ENCODE peak calls at places on chromosomes 4 and X, in five cellular contexts. H is DND-41, K is IMR-90, P is PC-3, B is fibroblast of lung. J is an unnamed sample.

GRCh38 chr4:99362768-99363167 is 10.2 kb upstream of the ADH1C start:
- DNase-seq in B (no peak), H (no peak), P (no peak), K (no peak), J (no peak)

GRCh38 chrX:67610282-67610681 is 66.5 kb downstream of the AR start:
- DNase-seq in H (no peak), K (no peak), B (no peak), P (no peak), J (no peak)

GRCh38 chr4:132709024-132709423 is 440.1 kb upstream of the PCDH10 start:
- DNase-seq in B (no peak), P (peak; percentile 35), K (no peak), H (no peak), J (peak; percentile 6)

GRCh38 chrX:53086464-53086863 is 4.3 kb downstream of the TSPYL2 start:
- DNase-seq in B (no peak), H (no peak), P (no peak), K (no peak), J (no peak)

GRCh38 chr4:159946983-159947645 is 844.2 kb downstream of the RAPGEF2 start:
- DNase-seq in K (peak; percentile 45), B (peak; percentile 62), H (no peak), P (peak; percentile 72), J (peak; percentile 82)

GRCh38 chr4:151678048-151678853 is 82.6 kb downstream of the GATB start:
- DNase-seq in P (no peak), K (no peak), B (no peak), H (no peak), J (no peak)

GRCh38 chr4:570754-571153 is 5.3 kb downstream of the TMEM271 start:
- DNase-seq in H (no peak), B (no peak), K (no peak), P (no peak), J (no peak)

GRCh38 chr4:168868044-168868855 is 141.8 kb downstream of the CBR4 start:
- DNase-seq in B (peak; percentile 96), K (peak; percentile 95), H (no peak), P (peak; percentile 23), J (peak; percentile 79)

GRCh38 chrX:12567857-12568256 is 223.4 kb upstream of the PRPS2 start:
- DNase-seq in B (no peak), P (peak; percentile 50), H (peak; percentile 4), K (peak; percentile 13), J (peak; percentile 46)

GRCh38 chr4:91829531-91829930 is 474.2 kb upstream of the GRID2 start:
- DNase-seq in B (peak; percentile 32), K (no peak), H (no peak), P (peak; percentile 67), J (peak; percentile 30)

DNA sequence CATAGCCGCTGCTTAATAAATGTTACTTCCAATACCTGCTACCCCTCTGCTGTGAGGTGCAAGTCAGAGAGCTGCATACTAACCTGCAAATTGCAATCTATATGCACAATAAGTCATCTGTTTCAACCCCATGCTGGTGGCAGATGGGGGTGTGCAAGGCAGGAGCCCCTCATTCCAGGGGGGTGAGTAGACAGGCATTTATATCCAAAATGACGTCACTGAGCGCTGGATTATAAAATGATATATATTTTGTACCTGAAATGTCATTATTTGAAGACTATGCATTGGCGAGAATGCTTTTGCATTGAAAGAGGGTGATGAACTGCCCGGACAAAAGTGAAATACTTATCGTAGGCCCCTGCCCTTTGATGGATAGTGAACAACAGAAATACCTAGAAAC is 24.7 kb downstream of the RBMX2 start:
- DNase-seq in P (no peak), H (no peak), B (no peak), K (no peak), J (no peak)
- H3K9ac ChIP-seq in P (no peak overlapping the region), H (no peak overlapping the region), B (no peak overlapping the region), K (no peak overlapping the region), J (no peak overlapping the region)

DNA sequence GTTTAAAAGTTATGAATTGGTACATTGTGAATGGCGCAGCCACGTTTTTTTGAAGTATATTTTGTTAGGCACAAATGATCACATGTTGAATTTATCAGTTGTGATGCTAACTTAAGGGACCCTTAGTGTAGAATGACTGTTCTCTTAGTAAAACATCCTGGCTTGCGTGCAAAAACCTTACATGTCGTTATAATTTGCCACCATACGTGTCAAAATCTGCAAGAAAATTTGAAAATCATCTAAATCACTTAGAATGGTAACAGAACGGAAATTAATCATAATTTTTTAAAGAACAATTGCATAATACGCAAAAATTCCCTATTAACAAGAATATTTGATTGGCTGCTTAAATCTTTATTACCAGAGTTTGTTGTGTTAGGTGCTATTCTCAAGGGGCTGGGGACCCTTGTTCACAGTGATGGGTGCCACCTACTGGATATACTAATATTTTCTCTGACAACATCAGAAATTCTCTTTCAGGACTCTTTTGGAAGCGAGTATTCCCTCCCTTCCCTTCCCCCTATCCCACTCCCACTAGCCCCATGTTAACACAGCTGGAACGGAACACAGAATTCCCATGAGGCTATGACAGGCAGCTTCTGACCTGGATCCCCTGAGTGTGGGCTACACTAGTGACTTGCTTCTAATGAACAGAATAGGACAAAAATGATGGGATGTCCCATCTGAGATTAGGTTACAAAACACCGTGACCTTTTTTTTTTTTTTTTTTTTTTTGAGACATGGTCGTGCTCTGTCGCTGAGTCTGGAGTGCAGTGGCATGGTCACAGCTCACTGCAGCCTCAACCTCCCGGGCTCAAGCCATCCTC is 71.8 kb downstream of the SUPT20HL2 start:
- DNase-seq in P (peak; percentile 49), K (peak; percentile 39), H (peak; percentile 6), B (peak; percentile 27), J (peak; percentile 51)
- H3K4me3 ChIP-seq in P (no peak overlapping the region), K (no peak overlapping the region), H (no peak overlapping the region), B (no peak overlapping the region), J (no peak overlapping the region)

GRCh38 chrX:40272786-40273185 is 175.0 kb upstream of the BCOR start:
- DNase-seq in B (no peak), P (no peak), K (no peak), H (no peak), J (no peak)

GRCh38 chrX:40266490-40267333 is 169.0 kb upstream of the BCOR start:
- DNase-seq in B (peak; percentile 53), P (peak; percentile 71), H (peak; percentile 65), K (peak; percentile 56), J (peak; percentile 84)

GRCh38 chrX:40267334-40268118 is 169.8 kb upstream of the BCOR start:
- DNase-seq in K (no peak), P (no peak), B (no peak), H (no peak), J (peak; percentile 23)

GRCh38 chrX:40272141-40272540 is 174.4 kb upstream of the BCOR start:
- DNase-seq in P (no peak), K (no peak), H (no peak), B (peak; percentile 27), J (peak; percentile 20)

DNA sequence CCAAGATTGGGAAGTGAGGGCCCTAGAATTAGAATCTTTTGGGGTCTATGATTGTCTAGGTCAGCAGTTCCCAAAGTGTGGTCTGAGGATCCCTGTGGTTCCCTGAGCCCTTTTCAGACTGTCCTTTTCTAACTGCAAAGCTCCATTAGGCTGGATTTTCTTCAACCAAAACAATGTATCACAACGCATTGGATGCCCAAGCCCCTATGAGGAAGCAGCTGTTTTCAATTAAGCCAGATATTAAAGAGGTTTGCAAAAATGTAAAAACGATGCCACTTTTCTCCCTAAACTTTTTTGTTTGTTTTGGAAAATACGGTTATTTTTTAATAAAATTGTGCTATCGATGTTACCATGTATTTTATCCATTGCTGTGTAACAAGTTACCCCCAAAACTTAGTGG is 170.4 kb upstream of the BCOR start:
- DNase-seq in H (no peak), P (no peak), K (no peak), B (no peak), J (peak; percentile 57)
- H3K9ac ChIP-seq in H (no peak overlapping the region), P (no peak overlapping the region), K (no peak overlapping the region), B (no peak overlapping the region), J (no peak overlapping the region)

GRCh38 chr4:138242830-138243149 is 641 bp upstream of the SLC7A11 start:
- DNase-seq in K (no peak), B (no peak), H (no peak), P (no peak), J (peak; percentile 35)
- H3K4me3 ChIP-seq in K (peak overlapping the region; percentile 75), B (peak overlapping the region; percentile 86), H (peak overlapping the region; percentile 79), P (peak overlapping the region; percentile 91), J (peak overlapping the region; percentile 80)

GRCh38 chr4:1792158-1792831 is 798 bp upstream of the FGFR3 start:
- DNase-seq in H (no peak), B (no peak), P (no peak), K (no peak), J (no peak)
- H3K9ac ChIP-seq in H (no peak overlapping the region), B (no peak overlapping the region), P (no peak overlapping the region), K (no peak overlapping the region), J (no peak overlapping the region)

GRCh38 chrX:119990409-119990994 is 47.0 kb upstream of the NKAP start:
- DNase-seq in K (no peak), P (no peak), H (no peak), B (no peak), J (no peak)
- H3K4me3 ChIP-seq in K (no peak overlapping the region), P (peak overlapping the region; percentile 37), H (no peak overlapping the region), B (no peak overlapping the region), J (peak overlapping the region; percentile 11)

J was measured in adipocyte.